ENCODE peak calls at places on chromosomes 2 and 18, in nine cellular contexts. One of them, this sample, is unnamed.

GRCh38 chr2:71348302-71348701 is 16.7 kb downstream of the ZNF638 start:
- DNase-seq in T-helper 1 cell: no peak
- DNase-seq in neuronal stem cell: no peak
- DNase-seq in dorsolateral prefrontal cortex: no peak
- DNase-seq in COR-L47: no peak
- DNase-seq in effector CD8-positive, alpha-beta T cell: no peak
- DNase-seq in NCI-H774: no peak
- DNase-seq in KG1: no peak
- DNase-seq in activated CD4-positive, alpha-beta T cell treated with anti-CD3 and anti-CD28 coated beads, Interleukin-2, amount 50 U/mL, for 4 hours: no peak
- DNase-seq in this sample: peak; percentile 60

GRCh38 chr2:178914259-178914849 is 107.1 kb upstream of the TTN start:
- DNase-seq in T-helper 1 cell: peak; percentile 32
- DNase-seq in neuronal stem cell: peak; percentile 65
- DNase-seq in dorsolateral prefrontal cortex: peak; percentile 83
- DNase-seq in COR-L47: peak; percentile 72
- DNase-seq in effector CD8-positive, alpha-beta T cell: peak; percentile 41
- DNase-seq in NCI-H774: peak; percentile 59
- DNase-seq in KG1: peak; percentile 45
- DNase-seq in activated CD4-positive, alpha-beta T cell treated with anti-CD3 and anti-CD28 coated beads, Interleukin-2, amount 50 U/mL, for 4 hours: peak; percentile 62
- DNase-seq in this sample: peak; percentile 89

GRCh38 chr2:45014016-45014702 is 4.9 kb upstream of the SIX2 start:
- DNase-seq in T-helper 1 cell: no peak
- DNase-seq in neuronal stem cell: no peak
- DNase-seq in dorsolateral prefrontal cortex: no peak
- DNase-seq in COR-L47: no peak
- DNase-seq in effector CD8-positive, alpha-beta T cell: no peak
- DNase-seq in NCI-H774: peak; percentile 52
- DNase-seq in KG1: no peak
- DNase-seq in activated CD4-positive, alpha-beta T cell treated with anti-CD3 and anti-CD28 coated beads, Interleukin-2, amount 50 U/mL, for 4 hours: no peak
- DNase-seq in this sample: peak; percentile 71

GRCh38 chr2:141610564-141610963 is 520.3 kb downstream of the LRP1B start:
- DNase-seq in T-helper 1 cell: no peak
- DNase-seq in neuronal stem cell: no peak
- DNase-seq in dorsolateral prefrontal cortex: no peak
- DNase-seq in COR-L47: no peak
- DNase-seq in effector CD8-positive, alpha-beta T cell: no peak
- DNase-seq in NCI-H774: no peak
- DNase-seq in KG1: no peak
- DNase-seq in activated CD4-positive, alpha-beta T cell treated with anti-CD3 and anti-CD28 coated beads, Interleukin-2, amount 50 U/mL, for 4 hours: no peak
- DNase-seq in this sample: no peak

GRCh38 chr2:33670392-33670937 is 71.4 kb upstream of the FAM98A start:
- DNase-seq in T-helper 1 cell: no peak
- DNase-seq in neuronal stem cell: no peak
- DNase-seq in dorsolateral prefrontal cortex: no peak
- DNase-seq in COR-L47: no peak
- DNase-seq in effector CD8-positive, alpha-beta T cell: no peak
- DNase-seq in NCI-H774: no peak
- DNase-seq in KG1: no peak
- DNase-seq in activated CD4-positive, alpha-beta T cell treated with anti-CD3 and anti-CD28 coated beads, Interleukin-2, amount 50 U/mL, for 4 hours: no peak
- DNase-seq in this sample: no peak

GRCh38 chr18:77650799-77651385 is 401.2 kb downstream of the GALR1 start:
- DNase-seq in T-helper 1 cell: peak; percentile 44
- DNase-seq in neuronal stem cell: peak; percentile 68
- DNase-seq in dorsolateral prefrontal cortex: peak; percentile 59
- DNase-seq in COR-L47: peak; percentile 73
- DNase-seq in effector CD8-positive, alpha-beta T cell: peak; percentile 14
- DNase-seq in NCI-H774: peak; percentile 79
- DNase-seq in KG1: peak; percentile 39
- DNase-seq in activated CD4-positive, alpha-beta T cell treated with anti-CD3 and anti-CD28 coated beads, Interleukin-2, amount 50 U/mL, for 4 hours: peak; percentile 19
- DNase-seq in this sample: peak; percentile 88

GRCh38 chr2:224520064-224520463 is 65.1 kb downstream of the CUL3 start:
- DNase-seq in T-helper 1 cell: no peak
- DNase-seq in neuronal stem cell: no peak
- DNase-seq in dorsolateral prefrontal cortex: no peak
- DNase-seq in COR-L47: no peak
- DNase-seq in effector CD8-positive, alpha-beta T cell: no peak
- DNase-seq in NCI-H774: no peak
- DNase-seq in KG1: no peak
- DNase-seq in activated CD4-positive, alpha-beta T cell treated with anti-CD3 and anti-CD28 coated beads, Interleukin-2, amount 50 U/mL, for 4 hours: no peak
- DNase-seq in this sample: no peak

GRCh38 chr2:222439692-222440091 is 15.3 kb downstream of the SGPP2 start:
- DNase-seq in T-helper 1 cell: no peak
- DNase-seq in neuronal stem cell: no peak
- DNase-seq in dorsolateral prefrontal cortex: no peak
- DNase-seq in COR-L47: no peak
- DNase-seq in effector CD8-positive, alpha-beta T cell: no peak
- DNase-seq in NCI-H774: no peak
- DNase-seq in KG1: no peak
- DNase-seq in activated CD4-positive, alpha-beta T cell treated with anti-CD3 and anti-CD28 coated beads, Interleukin-2, amount 50 U/mL, for 4 hours: no peak
- DNase-seq in this sample: no peak

GRCh38 chr18:9547767-9548166 is 66.6 kb downstream of the PPP4R1 start:
- DNase-seq in T-helper 1 cell: no peak
- DNase-seq in neuronal stem cell: no peak
- DNase-seq in dorsolateral prefrontal cortex: no peak
- DNase-seq in COR-L47: no peak
- DNase-seq in effector CD8-positive, alpha-beta T cell: no peak
- DNase-seq in NCI-H774: peak; percentile 73
- DNase-seq in KG1: no peak
- DNase-seq in activated CD4-positive, alpha-beta T cell treated with anti-CD3 and anti-CD28 coated beads, Interleukin-2, amount 50 U/mL, for 4 hours: no peak
- DNase-seq in this sample: no peak

GRCh38 chr2:199440118-199440517 is 17.6 kb downstream of the SATB2 start:
- DNase-seq in T-helper 1 cell: no peak
- DNase-seq in neuronal stem cell: no peak
- DNase-seq in dorsolateral prefrontal cortex: no peak
- DNase-seq in COR-L47: no peak
- DNase-seq in effector CD8-positive, alpha-beta T cell: no peak
- DNase-seq in NCI-H774: no peak
- DNase-seq in KG1: no peak
- DNase-seq in activated CD4-positive, alpha-beta T cell treated with anti-CD3 and anti-CD28 coated beads, Interleukin-2, amount 50 U/mL, for 4 hours: no peak
- DNase-seq in this sample: no peak

GRCh38 chr2:63008838-63009237 is 41.8 kb upstream of the OTX1 start:
- DNase-seq in T-helper 1 cell: no peak
- DNase-seq in neuronal stem cell: no peak
- DNase-seq in dorsolateral prefrontal cortex: no peak
- DNase-seq in COR-L47: no peak
- DNase-seq in effector CD8-positive, alpha-beta T cell: no peak
- DNase-seq in NCI-H774: no peak
- DNase-seq in KG1: no peak
- DNase-seq in activated CD4-positive, alpha-beta T cell treated with anti-CD3 and anti-CD28 coated beads, Interleukin-2, amount 50 U/mL, for 4 hours: no peak
- DNase-seq in this sample: no peak

GRCh38 chr2:55590810-55591440 is 26.5 kb downstream of the PPP4R3B start:
- DNase-seq in T-helper 1 cell: no peak
- DNase-seq in neuronal stem cell: no peak
- DNase-seq in dorsolateral prefrontal cortex: no peak
- DNase-seq in COR-L47: peak; percentile 27
- DNase-seq in effector CD8-positive, alpha-beta T cell: no peak
- DNase-seq in NCI-H774: no peak
- DNase-seq in KG1: no peak
- DNase-seq in activated CD4-positive, alpha-beta T cell treated with anti-CD3 and anti-CD28 coated beads, Interleukin-2, amount 50 U/mL, for 4 hours: no peak
- DNase-seq in this sample: no peak

GRCh38 chr2:19035238-19035637 is 323.2 kb downstream of the OSR1 start:
- DNase-seq in T-helper 1 cell: no peak
- DNase-seq in neuronal stem cell: no peak
- DNase-seq in dorsolateral prefrontal cortex: no peak
- DNase-seq in COR-L47: no peak
- DNase-seq in effector CD8-positive, alpha-beta T cell: no peak
- DNase-seq in NCI-H774: no peak
- DNase-seq in KG1: no peak
- DNase-seq in activated CD4-positive, alpha-beta T cell treated with anti-CD3 and anti-CD28 coated beads, Interleukin-2, amount 50 U/mL, for 4 hours: no peak
- DNase-seq in this sample: no peak

GRCh38 chr2:36486546-36487044 is 111.4 kb downstream of the FEZ2 start:
- DNase-seq in T-helper 1 cell: no peak
- DNase-seq in neuronal stem cell: no peak
- DNase-seq in dorsolateral prefrontal cortex: no peak
- DNase-seq in COR-L47: no peak
- DNase-seq in effector CD8-positive, alpha-beta T cell: no peak
- DNase-seq in NCI-H774: no peak
- DNase-seq in KG1: no peak
- DNase-seq in activated CD4-positive, alpha-beta T cell treated with anti-CD3 and anti-CD28 coated beads, Interleukin-2, amount 50 U/mL, for 4 hours: no peak
- DNase-seq in this sample: no peak

GRCh38 chr2:15293262-15293937 is 267.7 kb downstream of the NBAS start:
- DNase-seq in T-helper 1 cell: no peak
- DNase-seq in neuronal stem cell: no peak
- DNase-seq in dorsolateral prefrontal cortex: no peak
- DNase-seq in COR-L47: no peak
- DNase-seq in effector CD8-positive, alpha-beta T cell: no peak
- DNase-seq in NCI-H774: no peak
- DNase-seq in KG1: no peak
- DNase-seq in activated CD4-positive, alpha-beta T cell treated with anti-CD3 and anti-CD28 coated beads, Interleukin-2, amount 50 U/mL, for 4 hours: no peak
- DNase-seq in this sample: no peak

GRCh38 chr2:586518-587370 is 90.5 kb downstream of the TMEM18 start:
- DNase-seq in T-helper 1 cell: no peak
- DNase-seq in neuronal stem cell: peak; percentile 17
- DNase-seq in dorsolateral prefrontal cortex: no peak
- DNase-seq in COR-L47: no peak
- DNase-seq in effector CD8-positive, alpha-beta T cell: no peak
- DNase-seq in NCI-H774: peak; percentile 7
- DNase-seq in KG1: no peak
- DNase-seq in activated CD4-positive, alpha-beta T cell treated with anti-CD3 and anti-CD28 coated beads, Interleukin-2, amount 50 U/mL, for 4 hours: no peak
- DNase-seq in this sample: peak; percentile 39

GRCh38 chr2:73896362-73897239 is 3.8 kb downstream of the ACTG2 start:
- DNase-seq in T-helper 1 cell: no peak
- DNase-seq in neuronal stem cell: no peak
- DNase-seq in dorsolateral prefrontal cortex: no peak
- DNase-seq in COR-L47: no peak
- DNase-seq in effector CD8-positive, alpha-beta T cell: no peak
- DNase-seq in NCI-H774: no peak
- DNase-seq in KG1: no peak
- DNase-seq in activated CD4-positive, alpha-beta T cell treated with anti-CD3 and anti-CD28 coated beads, Interleukin-2, amount 50 U/mL, for 4 hours: no peak
- DNase-seq in this sample: no peak

GRCh38 chr2:105166671-105167070 is 74.9 kb upstream of the GPR45 start:
- DNase-seq in T-helper 1 cell: no peak
- DNase-seq in neuronal stem cell: no peak
- DNase-seq in dorsolateral prefrontal cortex: no peak
- DNase-seq in COR-L47: peak; percentile 31
- DNase-seq in effector CD8-positive, alpha-beta T cell: no peak
- DNase-seq in NCI-H774: no peak
- DNase-seq in KG1: no peak
- DNase-seq in activated CD4-positive, alpha-beta T cell treated with anti-CD3 and anti-CD28 coated beads, Interleukin-2, amount 50 U/mL, for 4 hours: no peak
- DNase-seq in this sample: no peak

GRCh38 chr2:78907089-78907488 is 118.4 kb upstream of the REG3G start:
- DNase-seq in T-helper 1 cell: no peak
- DNase-seq in neuronal stem cell: no peak
- DNase-seq in dorsolateral prefrontal cortex: no peak
- DNase-seq in COR-L47: no peak
- DNase-seq in effector CD8-positive, alpha-beta T cell: no peak
- DNase-seq in NCI-H774: no peak
- DNase-seq in KG1: no peak
- DNase-seq in activated CD4-positive, alpha-beta T cell treated with anti-CD3 and anti-CD28 coated beads, Interleukin-2, amount 50 U/mL, for 4 hours: no peak
- DNase-seq in this sample: no peak

GRCh38 chr18:57915241-57915640 is 112.1 kb upstream of the ATP8B1 start:
- DNase-seq in T-helper 1 cell: no peak
- DNase-seq in neuronal stem cell: no peak
- DNase-seq in dorsolateral prefrontal cortex: no peak
- DNase-seq in COR-L47: peak; percentile 22
- DNase-seq in effector CD8-positive, alpha-beta T cell: no peak
- DNase-seq in NCI-H774: peak; percentile 23
- DNase-seq in KG1: no peak
- DNase-seq in activated CD4-positive, alpha-beta T cell treated with anti-CD3 and anti-CD28 coated beads, Interleukin-2, amount 50 U/mL, for 4 hours: no peak
- DNase-seq in this sample: no peak

GRCh38 chr2:101435011-101435862 is 39.7 kb downstream of the RFX8 start:
- DNase-seq in T-helper 1 cell: no peak
- DNase-seq in neuronal stem cell: peak; percentile 67
- DNase-seq in dorsolateral prefrontal cortex: no peak
- DNase-seq in COR-L47: no peak
- DNase-seq in effector CD8-positive, alpha-beta T cell: no peak
- DNase-seq in NCI-H774: no peak
- DNase-seq in KG1: no peak
- DNase-seq in activated CD4-positive, alpha-beta T cell treated with anti-CD3 and anti-CD28 coated beads, Interleukin-2, amount 50 U/mL, for 4 hours: no peak
- DNase-seq in this sample: peak; percentile 36

GRCh38 chr2:239895669-239896068 is 129.5 kb downstream of the NDUFA10 start:
- DNase-seq in T-helper 1 cell: no peak
- DNase-seq in neuronal stem cell: no peak
- DNase-seq in dorsolateral prefrontal cortex: no peak
- DNase-seq in COR-L47: no peak
- DNase-seq in effector CD8-positive, alpha-beta T cell: no peak
- DNase-seq in NCI-H774: no peak
- DNase-seq in KG1: no peak
- DNase-seq in activated CD4-positive, alpha-beta T cell treated with anti-CD3 and anti-CD28 coated beads, Interleukin-2, amount 50 U/mL, for 4 hours: no peak
- DNase-seq in this sample: no peak

GRCh38 chr2:232632904-232633412 is 446 bp upstream of the EFHD1 start:
- DNase-seq in T-helper 1 cell: no peak
- DNase-seq in neuronal stem cell: no peak
- DNase-seq in dorsolateral prefrontal cortex: peak; percentile 66
- DNase-seq in COR-L47: no peak
- DNase-seq in effector CD8-positive, alpha-beta T cell: no peak
- DNase-seq in NCI-H774: peak; percentile 42
- DNase-seq in KG1: no peak
- DNase-seq in activated CD4-positive, alpha-beta T cell treated with anti-CD3 and anti-CD28 coated beads, Interleukin-2, amount 50 U/mL, for 4 hours: no peak
- DNase-seq in this sample: peak; percentile 46

GRCh38 chr2:236352761-236353593 is 88.8 kb upstream of the ASB18 start:
- DNase-seq in T-helper 1 cell: no peak
- DNase-seq in neuronal stem cell: peak; percentile 27
- DNase-seq in dorsolateral prefrontal cortex: no peak
- DNase-seq in COR-L47: no peak
- DNase-seq in effector CD8-positive, alpha-beta T cell: no peak
- DNase-seq in NCI-H774: peak; percentile 34
- DNase-seq in KG1: peak; percentile 4
- DNase-seq in activated CD4-positive, alpha-beta T cell treated with anti-CD3 and anti-CD28 coated beads, Interleukin-2, amount 50 U/mL, for 4 hours: peak; percentile 21
- DNase-seq in this sample: peak; percentile 62

GRCh38 chr18:63422862-63423304 is 607 bp upstream of the VPS4B start:
- DNase-seq in T-helper 1 cell: no peak
- DNase-seq in neuronal stem cell: no peak
- DNase-seq in dorsolateral prefrontal cortex: no peak
- DNase-seq in COR-L47: peak; percentile 90
- DNase-seq in effector CD8-positive, alpha-beta T cell: no peak
- DNase-seq in NCI-H774: no peak
- DNase-seq in KG1: no peak
- DNase-seq in activated CD4-positive, alpha-beta T cell treated with anti-CD3 and anti-CD28 coated beads, Interleukin-2, amount 50 U/mL, for 4 hours: no peak
- DNase-seq in this sample: peak; percentile 75